ENCODE peak calls at places on chromosome 20, in eight cellular contexts. U, R, J, D, L, O, P and T are unnamed samples.
A peak's percentile ranks its signal among the peaks of the same experiment; 100 is the strongest.

GRCh38 chr20:25007491-25008305 is 15.1 kb upstream of the APMAP start:
- DNase-seq in O (peak; percentile 80), R (no peak), J (no peak), D (no peak), L (no peak), U (no peak), P (no peak), T (no peak)

GRCh38 chr20:17210387-17210786 is 16.5 kb upstream of the PCSK2 start:
- DNase-seq in D (no peak), J (no peak), L (no peak), P (no peak), R (no peak), O (no peak), U (no peak), T (no peak)

GRCh38 chr20:1926237-1926636 is 31.0 kb downstream of the SIRPA start:
- DNase-seq in D (no peak), U (no peak), L (no peak), R (no peak), O (no peak), J (no peak), P (no peak), T (no peak)

GRCh38 chr20:14860410-14860814 is 523.0 kb upstream of the FLRT3 start:
- DNase-seq in U (no peak), D (no peak), R (no peak), L (no peak), O (no peak), P (peak; percentile 29), J (peak; percentile 69), T (no peak)

GRCh38 chr20:63705232-63706026 is 2.3 kb downstream of the ARFRP1 start:
- DNase-seq in D (no peak), L (no peak), U (no peak), J (no peak), R (no peak), O (no peak), P (no peak), T (no peak)

GRCh38 chr20:57503035-57503658 is 21.8 kb downstream of the CTCFL start:
- DNase-seq in P (no peak), J (no peak), O (peak; percentile 70), D (no peak), L (no peak), U (no peak), R (no peak), T (no peak)

GRCh38 chr20:20499469-20499868 is 131.6 kb downstream of the INSM1 start:
- DNase-seq in U (no peak), J (no peak), P (no peak), D (no peak), O (peak; percentile 63), R (no peak), L (no peak), T (no peak)

GRCh38 chr20:22504829-22505377 is 79.5 kb downstream of the FOXA2 start:
- DNase-seq in R (no peak), P (no peak), J (no peak), D (no peak), L (no peak), U (no peak), O (no peak), T (no peak)

GRCh38 chr20:63475209-63475608 is 2.8 kb upstream of the KCNQ2 start:
- DNase-seq in R (no peak), D (peak; percentile 18), O (no peak), L (no peak), P (no peak), U (no peak), J (peak; percentile 52), T (no peak)

GRCh38 chr20:44069203-44069931 is 117.6 kb downstream of the JPH2 start:
- DNase-seq in D (no peak), J (no peak), O (peak; percentile 77), P (no peak), R (peak; percentile 57), U (no peak), L (no peak), T (peak; percentile 50)

GRCh38 chr20:62700261-62700925 is 8.2 kb upstream of the NTSR1 start:
- DNase-seq in R (no peak), U (no peak), J (no peak), L (no peak), P (no peak), D (no peak), O (no peak), T (no peak)

GRCh38 chr20:36532822-36533221 is 8.5 kb upstream of the MYL9 start:
- DNase-seq in U (no peak), D (no peak), P (no peak), J (no peak), L (no peak), O (no peak), R (no peak), T (no peak)

GRCh38 chr20:62301111-62301668 is 1.6 kb upstream of the ADRM1 start:
- DNase-seq in O (no peak), P (peak; percentile 27), J (no peak), D (no peak), R (no peak), U (no peak), L (no peak), T (no peak)

GRCh38 chr20:54021446-54022235 is 48.8 kb downstream of the BCAS1 start:
- DNase-seq in R (no peak), D (no peak), J (no peak), P (no peak), O (no peak), L (no peak), U (no peak), T (no peak)

GRCh38 chr20:59776059-59776603 is 157.3 kb downstream of the SYCP2 start:
- DNase-seq in D (no peak), P (no peak), U (no peak), R (no peak), L (no peak), O (peak; percentile 49), J (no peak), T (no peak)

GRCh38 chr20:5113615-5113986 is 6.2 kb downstream of the PCNA start:
- DNase-seq in R (no peak), P (no peak), J (no peak), L (no peak), D (no peak), U (no peak), O (no peak), T (no peak)

GRCh38 chr20:18164356-18164755 is 26.7 kb downstream of the KAT14 start:
- DNase-seq in P (no peak), R (no peak), D (peak; percentile 56), O (no peak), J (no peak), L (no peak), U (no peak), T (no peak)

GRCh38 chr20:21702553-21703467 is 2.7 kb upstream of the PAX1 start:
- DNase-seq in J (peak; percentile 65), R (no peak), L (no peak), P (no peak), D (peak; percentile 3), O (peak; percentile 92), U (no peak), T (no peak)

GRCh38 chr20:20864346-20865096 is 152.1 kb upstream of the RALGAPA2 start:
- DNase-seq in D (no peak), R (no peak), O (no peak), U (no peak), L (no peak), P (no peak), J (peak; percentile 50), T (no peak)

GRCh38 chr20:23515250-23515939 is 24.5 kb downstream of the CST8 start:
- DNase-seq in P (no peak), R (no peak), D (peak; percentile 34), U (no peak), J (no peak), L (no peak), O (no peak), T (no peak)

GRCh38 chr20:53611449-53611894 is 17.8 kb upstream of the ZNF217 start:
- DNase-seq in O (peak; percentile 84), J (peak; percentile 90), P (peak; percentile 66), U (no peak), D (peak; percentile 99), L (no peak), R (peak; percentile 82), T (no peak)

DNA sequence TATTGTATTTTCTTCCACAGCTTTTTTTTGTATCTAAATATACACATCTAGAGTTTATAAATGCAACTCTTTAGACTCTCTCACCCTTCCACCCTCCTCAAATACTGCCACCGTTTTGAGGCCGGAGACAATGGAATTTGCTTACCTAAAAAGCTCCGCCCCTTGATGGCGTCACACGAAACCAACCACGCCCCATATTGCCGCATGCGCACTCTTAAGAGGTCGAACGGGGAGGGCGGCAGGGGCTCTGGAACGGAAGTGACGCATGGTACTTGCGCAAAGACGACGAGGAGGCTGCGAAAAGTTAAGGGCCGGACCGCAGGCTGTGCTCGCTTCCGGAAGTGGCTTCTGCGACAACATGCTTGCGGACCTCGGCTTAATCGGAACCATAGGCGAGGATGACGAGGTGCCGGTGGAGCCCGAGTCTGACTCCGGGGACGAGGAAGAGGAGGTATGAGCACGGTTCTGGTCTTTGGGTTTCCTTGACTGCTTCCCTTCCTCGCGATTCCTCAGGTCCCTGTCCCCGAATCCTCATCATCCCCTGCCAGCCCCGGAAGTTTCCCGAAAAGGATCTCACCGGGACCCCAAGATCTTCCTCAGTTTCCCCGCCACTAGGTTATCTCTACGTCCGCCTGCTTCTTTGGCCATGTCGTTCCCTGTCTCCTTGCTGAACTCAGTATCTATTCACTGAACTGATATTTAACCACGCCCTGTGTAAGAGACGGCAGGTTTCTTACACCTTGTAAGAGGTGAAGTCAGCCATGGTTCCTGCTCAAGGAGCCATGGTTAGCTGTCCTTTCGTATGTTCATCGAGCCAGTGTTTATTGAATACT is at the start of gene DDX27:
- DNase-seq in P (peak; percentile 98), D (peak; percentile 99), R (peak; percentile 99), O (peak; percentile 100), J (peak; percentile 99), L (peak; percentile 92), U (peak; percentile 88), T (peak; percentile 84)
- TF ChIP-seq POLR2A in P (peak; percentile 84), D (peak; percentile 86), R (peak; percentile 97), O (peak; percentile 38), J (peak; percentile 95), L (peak; percentile 86), U (peak; percentile 92), T (peak; percentile 93)

GRCh38 chr20:41121399-41121798 is 15.9 kb upstream of the PLCG1 start:
- DNase-seq in P (no peak), L (no peak), D (no peak), J (no peak), U (no peak), O (no peak), R (no peak), T (no peak)
- TF ChIP-seq POLR2A in P (no peak), L (no peak), D (no peak), J (no peak), U (no peak), O (no peak), R (no peak), T (no peak)

DNA sequence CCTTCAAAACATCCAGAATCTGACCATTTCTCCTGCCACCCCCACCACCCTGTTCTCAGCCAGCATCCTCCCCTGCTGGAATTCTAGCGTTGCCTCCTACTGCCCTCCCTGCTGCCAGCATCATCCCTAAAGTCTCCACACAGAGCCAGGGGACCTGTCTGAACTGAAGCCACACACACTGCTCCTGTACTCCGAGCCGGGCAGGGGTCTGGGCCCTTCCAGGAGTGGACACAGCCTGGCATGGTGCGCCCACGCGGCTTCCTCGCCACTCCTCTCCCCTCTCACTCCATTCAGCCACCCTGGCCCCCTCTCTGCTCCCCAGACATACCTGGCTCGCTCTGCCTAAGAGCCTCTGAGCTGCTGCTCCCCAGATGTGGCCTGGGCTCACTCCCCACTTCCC is 155.5 kb downstream of the PREX1 start:
- DNase-seq in J (no peak), D (no peak), L (no peak), P (no peak), R (no peak), U (no peak), O (no peak), T (no peak)
- TF ChIP-seq POLR2A in J (no peak), D (no peak), L (no peak), P (no peak), R (peak; percentile 51), U (no peak), O (no peak), T (peak; percentile 16)

GRCh38 chr20:51491393-51491792 is 51.1 kb downstream of the NFATC2 start:
- DNase-seq in J (no peak), R (no peak), P (no peak), U (no peak), O (peak; percentile 65), L (no peak), D (no peak), T (no peak)
- TF ChIP-seq POLR2A in J (no peak), R (no peak), P (no peak), U (no peak), O (no peak), L (no peak), D (no peak), T (no peak)